ENCODE peak calls at places on chromosomes 13 and 19, in four cellular contexts. G, M, F and R are unnamed samples.

GRCh38 chr19:35098413-35099049 is 17.1 kb upstream of the FXYD3 start:
- DNase-seq in G (no peak), M (no peak), F (no peak), R (no peak)

GRCh38 chr19:7833225-7834156 is 3.5 kb downstream of the EVI5L start:
- DNase-seq in G (no peak), M (no peak), F (peak; percentile 88), R (no peak)

GRCh38 chr19:3229346-3229743 is 4.9 kb downstream of the CELF5 start:
- DNase-seq in G (no peak), M (no peak), F (no peak), R (no peak)

GRCh38 chr19:17061691-17062090 is 13.6 kb downstream of the HAUS8 start:
- DNase-seq in G (no peak), M (no peak), F (no peak), R (no peak)

GRCh38 chr19:45098521-45099464 is 5.8 kb downstream of the PPP1R37 start:
- DNase-seq in G (no peak), M (peak; percentile 45), F (peak; percentile 47), R (no peak)

GRCh38 chr13:98944336-98944735 is 33.5 kb downstream of the DOCK9 start:
- DNase-seq in G (no peak), M (no peak), F (no peak), R (no peak)

GRCh38 chr13:94700051-94700535 is 12.3 kb downstream of the SOX21 start:
- DNase-seq in G (no peak), M (no peak), F (no peak), R (no peak)

GRCh38 chr19:48968813-48969218 is 3.7 kb downstream of the FTL start:
- DNase-seq in G (no peak), M (no peak), F (no peak), R (no peak)

GRCh38 chr13:96552523-96552922 is 441.8 kb downstream of the OXGR1 start:
- DNase-seq in G (no peak), M (no peak), F (no peak), R (no peak)

DNA sequence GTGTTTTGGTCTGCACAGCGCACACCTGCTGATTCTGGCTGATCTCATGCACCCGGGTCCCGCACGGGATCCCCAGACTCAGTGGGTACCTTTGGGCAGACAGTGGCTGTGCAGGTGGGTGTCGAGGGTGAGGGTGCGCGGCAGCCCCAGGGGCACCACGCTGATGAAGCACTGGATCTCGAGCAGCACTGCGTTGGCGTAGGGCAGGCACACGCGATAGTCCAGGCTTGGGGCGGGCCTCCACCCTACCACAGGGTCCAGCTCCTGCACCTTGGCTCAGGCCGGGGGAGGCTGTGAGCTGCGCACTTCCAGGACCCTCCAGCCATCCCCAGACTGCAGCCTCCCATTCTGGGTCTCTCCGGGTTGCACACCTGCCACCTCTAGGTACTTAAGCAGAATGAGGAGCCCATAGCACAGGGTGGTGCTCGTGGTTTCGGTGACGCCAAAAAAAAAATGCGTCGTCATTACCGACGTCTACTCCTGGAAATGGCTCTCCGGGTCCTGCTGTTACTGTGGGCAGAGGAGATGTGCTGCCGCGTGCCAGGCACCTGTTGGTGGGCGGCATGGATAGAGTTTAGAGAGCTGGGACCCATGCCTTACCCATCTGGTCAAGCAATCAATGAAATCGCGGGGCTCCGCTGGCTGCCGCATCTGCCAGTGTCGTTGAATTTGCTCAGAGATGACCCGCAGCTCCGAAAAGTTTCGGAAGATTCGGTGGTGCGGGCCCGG is 10.5 kb downstream of the EGLN2 start:
- DNase-seq in G (no peak), M (no peak), F (no peak), R (no peak)
- H3K4me3 ChIP-seq in G (no peak overlapping the region), M (no peak overlapping the region), F (no peak overlapping the region), R (no peak overlapping the region)

DNA sequence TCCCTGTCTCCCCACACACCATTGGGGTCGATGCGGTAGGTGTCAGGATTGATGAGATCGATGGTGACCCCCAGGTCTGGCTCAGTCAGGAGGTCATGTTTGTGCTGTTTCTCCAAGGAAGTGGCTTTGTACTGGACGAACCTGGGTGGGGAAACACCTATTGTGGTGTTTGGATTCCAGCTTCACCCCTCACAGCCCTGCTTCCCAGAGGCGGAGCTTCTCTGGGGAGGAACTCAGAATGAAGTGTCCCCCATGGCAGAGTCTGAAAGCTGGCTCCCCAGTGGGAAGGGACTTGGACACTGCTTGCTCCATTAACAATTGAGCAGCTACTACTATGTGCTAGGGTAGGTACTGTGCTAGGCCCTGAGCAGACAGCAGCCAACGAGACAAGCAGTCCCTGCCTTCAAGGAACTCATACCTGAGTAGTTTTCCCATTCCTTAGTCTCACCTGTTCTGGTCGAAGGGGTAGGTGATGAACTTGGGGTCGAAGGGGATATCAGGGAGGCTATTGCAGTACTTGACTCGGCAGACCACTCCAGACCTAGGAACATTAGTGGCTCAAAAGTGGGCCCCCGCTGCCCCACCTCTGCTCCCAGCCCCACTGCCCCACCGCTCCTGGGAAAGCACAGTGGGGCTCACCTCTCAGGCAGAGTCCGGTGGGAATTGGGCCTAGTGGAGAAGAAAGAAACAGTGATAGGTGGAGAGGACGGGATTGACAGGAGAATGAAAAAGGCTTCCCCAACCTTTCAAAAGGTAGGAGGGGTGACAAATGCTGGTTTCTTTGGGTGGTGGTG is 1.1 kb downstream of the PAF1 start:
- DNase-seq in G (no peak), M (no peak), F (no peak), R (no peak)
- H3K4me3 ChIP-seq in G (peak overlapping the region; percentile 71), M (peak overlapping the region; percentile 68), F (peak overlapping the region; percentile 98), R (peak overlapping the region; percentile 84)

GRCh38 chr13:56352356-56352755 is 788.4 kb upstream of the PRR20A start:
- DNase-seq in G (no peak), M (no peak), F (no peak), R (no peak)

GRCh38 chr13:56356690-56357089 is 784.0 kb upstream of the PRR20A start:
- DNase-seq in G (no peak), M (no peak), F (no peak), R (no peak)

GRCh38 chr13:56351041-56351440 is 789.7 kb upstream of the PRR20A start:
- DNase-seq in G (no peak), M (no peak), F (no peak), R (no peak)

GRCh38 chr13:56349866-56350265 is 790.9 kb upstream of the PRR20A start:
- DNase-seq in G (no peak), M (no peak), F (no peak), R (no peak)

GRCh38 chr13:56352901-56353300 is 787.8 kb upstream of the PRR20A start:
- DNase-seq in G (no peak), M (no peak), F (no peak), R (no peak)
- H3K4me3 ChIP-seq in G (no peak overlapping the region), M (no peak overlapping the region), F (no peak overlapping the region), R (no peak overlapping the region)

DNA sequence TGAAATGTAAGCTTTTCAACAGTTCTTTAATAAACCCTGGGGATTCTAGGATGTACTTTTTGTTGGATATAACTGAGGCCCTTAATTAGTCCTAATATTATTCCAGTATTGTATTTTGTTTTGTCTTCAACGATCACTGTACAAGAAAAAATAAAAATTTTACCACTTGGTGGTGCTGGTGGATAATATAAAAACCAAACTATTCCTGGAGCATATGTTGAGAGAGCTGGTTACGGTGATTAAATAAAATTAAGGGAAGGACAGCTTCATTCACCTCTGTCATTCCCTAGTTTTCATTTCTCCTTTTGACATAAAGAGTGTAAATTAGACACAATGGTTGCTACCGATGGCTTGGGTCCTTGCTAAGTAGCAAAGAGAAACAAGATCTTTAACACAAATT is 598.6 kb upstream of the PCDH20 start:
- DNase-seq in G (no peak), M (no peak), F (peak; percentile 1), R (no peak)
- H3K4me3 ChIP-seq in G (no peak overlapping the region), M (no peak overlapping the region), F (no peak overlapping the region), R (no peak overlapping the region)

GRCh38 chr13:50678464-50679162 is 164.9 kb downstream of the DLEU7 start:
- DNase-seq in G (no peak), M (no peak), F (peak; percentile 96), R (no peak)
- H3K4me3 ChIP-seq in G (no peak overlapping the region), M (no peak overlapping the region), F (no peak overlapping the region), R (no peak overlapping the region)

GRCh38 chr19:18415177-18415867 is 3.9 kb upstream of the SSBP4 start:
- DNase-seq in G (no peak), M (peak; percentile 90), F (peak; percentile 80), R (no peak)

GRCh38 chr19:18417250-18418033 is 1.8 kb upstream of the SSBP4 start:
- DNase-seq in G (no peak), M (peak; percentile 81), F (peak; percentile 78), R (peak; percentile 76)

GRCh38 chr19:18416778-18417249 is 2.4 kb upstream of the SSBP4 start:
- DNase-seq in G (peak; percentile 67), M (peak; percentile 89), F (peak; percentile 92), R (peak; percentile 82)

GRCh38 chr19:18412610-18413239 is 6.5 kb upstream of the SSBP4 start:
- DNase-seq in G (no peak), M (no peak), F (no peak), R (no peak)

GRCh38 chr19:18414504-18415176 is 4.6 kb upstream of the SSBP4 start:
- DNase-seq in G (no peak), M (peak; percentile 47), F (peak; percentile 45), R (no peak)
- H3K4me3 ChIP-seq in G (no peak overlapping the region), M (peak overlapping the region; percentile 1), F (peak overlapping the region; percentile 30), R (no peak overlapping the region)